ENCODE peak calls at places on chromosomes 3 and 15, in four cellular contexts. T, N, F and Y are unnamed samples.

GRCh38 chr15:77058468-77058867 is 12.4 kb downstream of the TSPAN3 start:
- DNase-seq in T (no peak), N (no peak), F (no peak), Y (no peak)

GRCh38 chr15:75647370-75648155 is at the start of gene SNX33:
- DNase-seq in T (no peak), N (peak), F (peak), Y (no peak)

GRCh38 chr3:12586403-12586802 is 29.5 kb downstream of the MKRN2 start:
- DNase-seq in T (no peak), N (no peak), F (no peak), Y (no peak)

GRCh38 chr3:116238863-116239262 is 206.4 kb downstream of the LSAMP start:
- DNase-seq in T (no peak), N (no peak), F (peak), Y (no peak)

GRCh38 chr15:62071711-62072308 is 5.0 kb downstream of the C2CD4A start:
- DNase-seq in T (no peak), N (peak), F (peak), Y (no peak)

GRCh38 chr3:130950641-130951040 is 56.8 kb downstream of the ATP2C1 start:
- DNase-seq in T (no peak), N (no peak), F (no peak), Y (no peak)

GRCh38 chr15:93467327-93467726 is 378.3 kb upstream of the RGMA start:
- DNase-seq in T (peak), N (no peak), F (peak), Y (peak)

GRCh38 chr3:171781711-171782127 is 28.6 kb downstream of the PLD1 start:
- DNase-seq in T (no peak), N (no peak), F (peak), Y (no peak)

GRCh38 chr3:126545544-126545943 is 13.2 kb downstream of the C3orf22 start:
- DNase-seq in T (no peak), N (no peak), F (no peak), Y (no peak)

GRCh38 chr3:197380786-197381185 is 82.4 kb upstream of the DLG1 start:
- DNase-seq in T (no peak), N (no peak), F (peak), Y (peak)

GRCh38 chr3:14158370-14158769 is 20.0 kb downstream of the XPC start:
- DNase-seq in T (no peak), N (no peak), F (no peak), Y (no peak)

GRCh38 chr15:64566102-64566501 is 105.7 kb downstream of the ZNF609 start:
- DNase-seq in T (no peak), N (no peak), F (no peak), Y (no peak)

GRCh38 chr3:38662544-38662943 is 13.1 kb upstream of the SCN5A start:
- DNase-seq in T (no peak), N (no peak), F (peak), Y (no peak)

GRCh38 chr3:165256554-165256953 is 60.4 kb upstream of the SLITRK3 start:
- DNase-seq in T (no peak), N (no peak), F (no peak), Y (no peak)

GRCh38 chr3:13574798-13575451 is 26.0 kb downstream of the FBLN2 start:
- DNase-seq in T (peak), N (no peak), F (no peak), Y (no peak)

GRCh38 chr3:171783086-171783485 is 27.2 kb downstream of the PLD1 start:
- DNase-seq in T (no peak), N (no peak), F (peak), Y (no peak)

GRCh38 chr15:31311735-31312134 is 14.9 kb upstream of the KLF13 start:
- DNase-seq in T (no peak), N (no peak), F (no peak), Y (no peak)

GRCh38 chr3:128485283-128486156 is 7.5 kb downstream of the GATA2 start:
- DNase-seq in T (no peak), N (no peak), F (no peak), Y (no peak)
- H3K27ac ChIP-seq in T (peak), N (no peak), F (no peak), Y (no peak)

GRCh38 chr3:123637131-123637530 is 52.3 kb upstream of the HACD2 start:
- DNase-seq in T (no peak), N (no peak), F (no peak), Y (no peak)

GRCh38 chr3:123637841-123638240 is 53.0 kb upstream of the HACD2 start:
- DNase-seq in T (no peak), N (no peak), F (no peak), Y (no peak)

GRCh38 chr3:123635220-123635619 is 50.4 kb upstream of the HACD2 start:
- DNase-seq in T (no peak), N (no peak), F (peak), Y (no peak)

GRCh38 chr3:123635717-123636116 is 50.9 kb upstream of the HACD2 start:
- DNase-seq in T (no peak), N (no peak), F (no peak), Y (no peak)

DNA sequence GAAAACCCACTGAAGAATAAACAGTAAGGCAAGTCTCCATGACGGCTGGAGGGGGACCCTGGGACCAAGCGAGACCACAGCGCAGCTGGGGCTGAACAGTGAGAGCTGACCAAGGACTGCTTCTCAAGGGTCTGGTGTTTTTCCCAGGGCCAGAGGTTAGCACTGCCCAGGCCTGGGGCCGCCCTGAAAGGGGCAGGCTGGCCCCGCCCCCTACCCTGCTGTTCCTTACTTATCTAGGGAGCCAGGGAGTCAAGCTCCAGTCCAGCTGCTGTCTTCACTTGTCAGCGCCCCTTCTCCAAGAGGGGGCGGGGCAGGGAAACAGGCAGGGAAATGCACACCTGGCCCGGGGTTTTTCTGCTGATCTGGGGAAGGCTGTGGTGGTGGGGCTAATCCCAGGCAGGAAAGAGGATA is 51.6 kb upstream of the HACD2 start:
- DNase-seq in T (no peak), N (no peak), F (no peak), Y (no peak)
- H3K27ac ChIP-seq in T (peak), N (no peak), F (no peak), Y (no peak)

GRCh38 chr3:71090207-71090606 is 493.3 kb downstream of the FOXP1 start:
- DNase-seq in T (no peak), N (no peak), F (no peak), Y (no peak)

GRCh38 chr3:71088019-71088711 is 495.4 kb downstream of the FOXP1 start:
- DNase-seq in T (no peak), N (no peak), F (no peak), Y (no peak)

GRCh38 chr3:71088742-71089141 is 494.8 kb downstream of the FOXP1 start:
- DNase-seq in T (no peak), N (no peak), F (no peak), Y (no peak)

GRCh38 chr3:71087109-71088018 is 496.2 kb downstream of the FOXP1 start:
- DNase-seq in T (no peak), N (no peak), F (peak), Y (peak)

DNA sequence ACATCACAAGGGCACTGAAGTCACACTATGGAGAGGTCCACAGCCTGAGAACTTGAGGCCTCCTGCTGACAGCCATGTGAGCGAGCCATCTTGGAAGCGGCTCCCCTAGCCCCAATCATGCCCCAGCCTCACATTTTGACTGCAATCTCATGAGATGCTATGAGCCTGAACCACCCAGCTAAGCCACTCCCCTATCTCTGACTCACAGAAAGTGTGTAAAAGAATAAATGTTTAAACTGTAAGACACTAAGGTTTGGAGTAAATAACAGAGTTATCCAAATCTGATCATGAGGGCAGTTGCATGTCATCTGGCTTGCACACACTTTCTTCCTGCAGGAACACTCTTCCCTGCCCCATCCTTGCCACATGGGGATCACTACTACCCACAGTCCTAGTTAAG is 494.3 kb downstream of the FOXP1 start:
- DNase-seq in T (no peak), N (no peak), F (no peak), Y (no peak)
- H3K27ac ChIP-seq in T (no peak), N (no peak), F (no peak), Y (no peak)

GRCh38 chr3:128238100-128238459 is 84.8 kb downstream of the EEFSEC start:
- DNase-seq in T (no peak), N (no peak), F (no peak), Y (no peak)

GRCh38 chr3:128239304-128239703 is 86.0 kb downstream of the EEFSEC start:
- DNase-seq in T (no peak), N (no peak), F (no peak), Y (no peak)

GRCh38 chr3:128241741-128242140 is 88.5 kb downstream of the EEFSEC start:
- DNase-seq in T (no peak), N (no peak), F (no peak), Y (no peak)

GRCh38 chr3:128237348-128238099 is 84.2 kb downstream of the EEFSEC start:
- DNase-seq in T (no peak), N (no peak), F (no peak), Y (no peak)

DNA sequence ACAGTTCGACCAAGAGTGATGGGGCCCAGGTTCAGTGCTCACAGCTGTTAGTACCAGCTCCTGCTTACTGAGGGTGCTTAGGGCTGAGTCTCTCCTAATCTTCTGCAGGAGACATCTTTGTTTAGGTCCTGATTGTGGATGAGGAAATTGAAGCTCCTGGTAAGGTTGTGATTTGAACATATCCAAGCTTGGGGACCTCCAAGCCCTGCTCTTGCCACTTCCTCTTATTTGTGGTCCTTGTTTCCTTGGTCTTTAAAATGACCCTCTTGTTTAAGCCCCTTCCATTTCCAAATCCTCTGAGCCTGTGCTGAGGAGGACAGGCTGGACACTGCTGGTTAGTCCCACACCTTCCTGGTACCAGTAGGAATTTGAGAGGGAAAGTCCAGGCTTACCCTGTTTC is 87.0 kb downstream of the EEFSEC start:
- DNase-seq in T (no peak), N (no peak), F (no peak), Y (no peak)
- H3K27ac ChIP-seq in T (no peak), N (no peak), F (no peak), Y (no peak)

DNA sequence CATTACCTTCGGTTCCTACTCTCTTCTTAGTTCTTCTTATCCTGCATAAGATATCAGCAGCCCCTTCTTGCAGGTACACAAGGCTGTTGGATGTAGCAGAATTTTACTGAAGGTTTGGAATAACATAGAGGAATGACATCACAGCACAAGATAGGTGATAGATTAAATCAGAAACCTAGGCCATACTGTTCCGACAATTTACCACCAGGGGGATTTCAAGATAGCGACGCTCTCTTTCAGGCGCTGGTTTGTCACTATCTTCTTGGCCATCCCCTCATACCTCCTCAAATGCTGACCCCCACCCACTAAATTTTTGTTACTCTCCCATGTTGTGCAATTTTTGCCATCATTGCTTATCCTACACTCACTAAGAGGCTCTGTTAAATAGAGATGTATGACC is 3.5 kb downstream of the SIDT1 start:
- DNase-seq in T (no peak), N (no peak), F (no peak), Y (no peak)
- H3K27ac ChIP-seq in T (no peak), N (peak), F (no peak), Y (peak)

GRCh38 chr3:182568756-182569155 is 224.5 kb upstream of the ATP11B start:
- DNase-seq in T (no peak), N (no peak), F (no peak), Y (no peak)

GRCh38 chr3:182562274-182562673 is 231.0 kb upstream of the ATP11B start:
- DNase-seq in T (no peak), N (no peak), F (no peak), Y (no peak)

GRCh38 chr3:182567666-182568065 is 225.6 kb upstream of the ATP11B start:
- DNase-seq in T (no peak), N (no peak), F (peak), Y (no peak)

GRCh38 chr3:182568206-182568605 is 225.1 kb upstream of the ATP11B start:
- DNase-seq in T (no peak), N (no peak), F (no peak), Y (no peak)

GRCh38 chr3:182565916-182566524 is 227.3 kb upstream of the ATP11B start:
- DNase-seq in T (no peak), N (no peak), F (no peak), Y (no peak)
- H3K27ac ChIP-seq in T (no peak), N (no peak), F (no peak), Y (no peak)